ENCODE peak calls at places on chromosomes 4 and X, in six cellular contexts. I is CD4-positive, alpha-beta T cell; T is stomach; X is HL-60; N is brain microvascular endothelial cell; Q is vagina. V is an unnamed sample.

GRCh38 chrX:50779694-50780093 is 34.3 kb downstream of the SHROOM4 start:
- DNase-seq in I (no peak), T (no peak), X (no peak), N (no peak), Q (no peak), V (no peak)

GRCh38 chr4:112288455-112288854 is 2.8 kb upstream of the TIFA start:
- DNase-seq in I (no peak), T (no peak), X (no peak), N (no peak), Q (no peak), V (no peak)

GRCh38 chr4:2796261-2797187 is 3.6 kb downstream of the SH3BP2 start:
- DNase-seq in I (no peak), T (peak), X (no peak), N (no peak), Q (no peak), V (peak)

GRCh38 chr4:151541438-151542071 is 132.6 kb downstream of the FHIP1A start:
- DNase-seq in I (no peak), T (no peak), X (no peak), N (peak), Q (no peak), V (peak)

GRCh38 chrX:147848009-147848408 is 63.7 kb upstream of the FMR1 start:
- DNase-seq in I (no peak), T (no peak), X (no peak), N (no peak), Q (no peak), V (no peak)

GRCh38 chr4:48234575-48234974 is 35.1 kb downstream of the TEC start:
- DNase-seq in I (no peak), T (no peak), X (no peak), N (no peak), Q (no peak), V (no peak)

GRCh38 chr4:82839624-82840023 is 41.0 kb upstream of the SCD5 start:
- DNase-seq in I (no peak), T (no peak), X (no peak), N (no peak), Q (no peak), V (no peak)

GRCh38 chrX:37685452-37686347 is at the start of gene XK:
- DNase-seq in I (no peak), T (peak), X (no peak), N (peak), Q (no peak), V (no peak)

GRCh38 chrX:84729408-84729807 is 227.2 kb upstream of the HDX start:
- DNase-seq in I (no peak), T (no peak), X (no peak), N (no peak), Q (no peak), V (no peak)

GRCh38 chrX:84735025-84735424 is 232.8 kb upstream of the HDX start:
- DNase-seq in I (no peak), T (no peak), X (no peak), N (no peak), Q (no peak), V (peak)

GRCh38 chrX:84724576-84724975 is 222.3 kb upstream of the HDX start:
- DNase-seq in I (no peak), T (no peak), X (no peak), N (no peak), Q (no peak), V (no peak)

GRCh38 chrX:84729809-84730208 is 227.6 kb upstream of the HDX start:
- DNase-seq in I (no peak), T (no peak), X (no peak), N (no peak), Q (no peak), V (peak)
- H3K27ac ChIP-seq in I (no peak), T (no peak), X (no peak), N (no peak), Q (no peak), V (no peak)

GRCh38 chrX:40010550-40011364 is 87.0 kb downstream of the BCOR start:
- DNase-seq in I (no peak), T (no peak), X (no peak), N (no peak), Q (no peak), V (no peak)
- H3K27ac ChIP-seq in I (no peak), T (no peak), X (no peak), N (no peak), Q (no peak), V (no peak)

DNA sequence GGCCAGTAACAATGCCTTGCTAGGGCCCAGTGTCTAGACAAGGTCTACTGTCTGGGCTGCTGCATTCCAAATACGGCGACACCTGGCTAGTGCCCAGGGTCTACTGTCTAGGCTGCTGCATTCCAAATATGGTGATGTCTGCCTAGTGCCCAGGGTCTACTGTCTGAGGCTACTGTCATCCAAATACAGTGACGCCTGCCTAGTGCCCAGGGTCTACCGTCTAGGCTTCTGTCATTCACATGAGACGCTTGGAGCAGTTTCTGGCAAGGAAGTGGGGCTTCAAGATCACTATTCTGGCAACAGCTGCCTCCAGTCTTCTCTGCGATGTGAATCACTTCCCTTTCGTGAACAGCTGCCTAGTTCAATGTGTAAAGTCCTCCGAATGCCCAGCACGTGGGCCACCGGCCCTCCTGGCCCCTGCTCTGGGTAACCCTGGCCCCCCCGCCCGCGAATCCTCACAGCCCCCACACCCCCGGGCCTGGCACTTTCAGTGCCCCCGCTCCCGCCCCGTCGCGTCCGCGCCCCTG is 12.7 kb downstream of the ACOX3 start:
- DNase-seq in I (no peak), T (no peak), X (peak), N (peak), Q (no peak), V (peak)
- H3K27ac ChIP-seq in I (no peak), T (peak), X (peak), N (peak), Q (peak), V (no peak)

GRCh38 chr4:6779667-6780565 is 2.6 kb upstream of the KIAA0232 start:
- DNase-seq in I (no peak), T (no peak), X (peak), N (no peak), Q (no peak), V (no peak)
- H3K27ac ChIP-seq in I (no peak), T (no peak), X (no peak), N (no peak), Q (no peak), V (no peak)

GRCh38 chrX:31269914-31270313 is 198.1 kb upstream of the FTHL17 start:
- DNase-seq in I (no peak), T (no peak), X (no peak), N (no peak), Q (no peak), V (no peak)

GRCh38 chrX:31265383-31265782 is 193.5 kb upstream of the FTHL17 start:
- DNase-seq in I (no peak), T (no peak), X (no peak), N (no peak), Q (no peak), V (no peak)

GRCh38 chrX:31271615-31272471 is 200.0 kb upstream of the FTHL17 start:
- DNase-seq in I (no peak), T (no peak), X (no peak), N (no peak), Q (no peak), V (peak)

GRCh38 chrX:31268359-31268758 is 196.5 kb upstream of the FTHL17 start:
- DNase-seq in I (no peak), T (no peak), X (no peak), N (no peak), Q (no peak), V (no peak)

DNA sequence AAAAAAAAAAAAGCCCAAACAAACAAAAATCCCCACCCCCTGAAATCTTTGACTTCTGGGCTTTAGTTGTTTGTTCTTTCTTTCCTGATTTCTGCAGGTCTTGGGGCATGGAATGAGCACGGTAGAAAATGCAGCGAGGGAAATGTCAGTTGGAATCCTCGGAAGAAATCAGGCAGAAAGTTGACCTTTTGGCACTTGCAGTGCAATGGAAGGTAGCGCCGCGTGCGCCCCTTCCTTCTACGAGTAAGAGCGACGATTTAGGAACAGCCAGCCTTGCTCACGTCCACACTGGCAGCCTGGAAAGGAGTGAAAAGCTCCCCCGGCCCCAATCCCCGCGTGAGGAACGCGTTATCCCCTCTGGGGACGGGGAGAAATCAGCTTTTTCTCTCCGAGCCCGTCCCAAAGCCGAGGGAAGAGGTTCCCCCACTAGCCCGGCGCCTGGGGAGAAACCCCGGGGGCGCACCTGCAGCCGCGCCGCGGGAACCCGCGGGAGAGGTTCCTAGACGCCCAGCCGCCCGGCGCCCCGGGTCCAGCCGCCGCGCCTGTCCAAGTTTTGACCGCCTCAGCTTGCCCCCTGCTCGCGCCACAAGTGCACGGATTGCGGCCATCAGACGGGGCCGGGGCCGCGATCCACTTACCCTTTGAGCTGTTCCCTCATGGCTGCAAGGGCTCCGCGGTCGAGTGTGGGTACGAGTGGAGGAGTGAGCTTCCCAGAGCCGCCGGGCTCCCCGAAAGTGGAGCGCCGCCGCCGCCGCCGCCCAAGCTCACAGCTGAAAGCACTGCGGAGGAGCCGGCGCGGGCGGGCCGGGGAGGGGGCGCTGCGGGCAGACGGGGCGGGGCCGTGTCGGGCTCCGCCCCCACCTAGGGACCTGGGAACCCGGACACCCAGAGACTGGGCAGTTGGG is 194.6 kb upstream of the FTHL17 start:
- DNase-seq in I (no peak), T (peak), X (no peak), N (no peak), Q (no peak), V (peak)
- H3K27ac ChIP-seq in I (no peak), T (peak), X (no peak), N (peak), Q (peak), V (peak)

GRCh38 chr4:98519268-98519993 is 139.0 kb downstream of the TSPAN5 start:
- DNase-seq in I (no peak), T (no peak), X (no peak), N (peak), Q (no peak), V (no peak)

GRCh38 chr4:98517444-98518021 is 140.9 kb downstream of the TSPAN5 start:
- DNase-seq in I (no peak), T (no peak), X (no peak), N (peak), Q (no peak), V (no peak)

GRCh38 chr4:98516441-98517323 is 141.7 kb downstream of the TSPAN5 start:
- DNase-seq in I (no peak), T (no peak), X (no peak), N (peak), Q (no peak), V (no peak)

GRCh38 chr4:98516042-98516440 is 142.4 kb downstream of the TSPAN5 start:
- DNase-seq in I (no peak), T (no peak), X (no peak), N (peak), Q (no peak), V (peak)

GRCh38 chr4:98518555-98519267 is 139.7 kb downstream of the TSPAN5 start:
- DNase-seq in I (no peak), T (no peak), X (no peak), N (no peak), Q (no peak), V (no peak)
- H3K27ac ChIP-seq in I (no peak), T (no peak), X (no peak), N (peak), Q (peak), V (no peak)

GRCh38 chr4:177566691-177567090 is 124.5 kb upstream of the AGA start:
- DNase-seq in I (no peak), T (no peak), X (no peak), N (no peak), Q (no peak), V (no peak)
- H3K27ac ChIP-seq in I (no peak), T (no peak), X (no peak), N (no peak), Q (no peak), V (no peak)

GRCh38 chrX:39576081-39576701 is 521.6 kb downstream of the BCOR start:
- DNase-seq in I (no peak), T (no peak), X (no peak), N (no peak), Q (no peak), V (no peak)
- H3K27ac ChIP-seq in I (no peak), T (no peak), X (no peak), N (no peak), Q (no peak), V (no peak)

GRCh38 chr4:137106287-137106686 is 426.0 kb downstream of the PCDH18 start:
- DNase-seq in I (no peak), T (no peak), X (no peak), N (no peak), Q (no peak), V (no peak)

GRCh38 chr4:137106733-137107132 is 425.6 kb downstream of the PCDH18 start:
- DNase-seq in I (no peak), T (no peak), X (no peak), N (no peak), Q (no peak), V (no peak)
- H3K27ac ChIP-seq in I (no peak), T (no peak), X (no peak), N (no peak), Q (no peak), V (no peak)

V was measured in foreskin keratinocyte.